ENCODE peak calls at places on chromosomes 4 and X, in six cellular contexts. R is pancreas; P is esophagus squamous epithelium; F is CD8-positive, alpha-beta memory T cell; U is tibial artery; M is heart left ventricle. V is an unnamed sample. For H3K9me3 and H3K4me1, the result is how much of the 10 kb centered on the place peaks cover.

GRCh38 chr4:153212755-153213154 is 8.5 kb downstream of the TRIM2 start:
- DNase-seq in R (no peak), P (no peak), F (no peak), U (no peak), M (no peak), V (no peak)

GRCh38 chr4:184648220-184649025 is 824 bp downstream of the CASP3 start:
- DNase-seq in R (peak), P (peak), F (peak), U (peak), M (peak), V (peak)

GRCh38 chr4:102493794-102494193 is 7.4 kb upstream of the NFKB1 start:
- DNase-seq in R (no peak), P (no peak), F (no peak), U (no peak), M (no peak), V (no peak)

GRCh38 chr4:151173751-151174325 is 74.4 kb downstream of the RPS3A start:
- DNase-seq in R (no peak), P (no peak), F (no peak), U (peak), M (no peak), V (no peak)

GRCh38 chrX:121558886-121559285 is 511.5 kb downstream of the GLUD2 start:
- DNase-seq in R (no peak), P (no peak), F (no peak), U (no peak), M (no peak), V (no peak)

GRCh38 chr4:152239216-152239615 is 296.7 kb downstream of the FBXW7 start:
- DNase-seq in R (no peak), P (no peak), F (no peak), U (no peak), M (no peak), V (no peak)

GRCh38 chr4:25976780-25977179 is 62.8 kb downstream of the SMIM20 start:
- DNase-seq in R (no peak), P (no peak), F (no peak), U (no peak), M (no peak), V (no peak)

GRCh38 chrX:26295425-26295824 is 79.5 kb downstream of the MAGEB5 start:
- DNase-seq in R (no peak), P (no peak), F (no peak), U (no peak), M (no peak), V (no peak)

GRCh38 chr4:149549911-149550310 is 265.7 kb downstream of the IQCM start:
- DNase-seq in R (no peak), P (no peak), F (no peak), U (no peak), M (peak), V (no peak)

GRCh38 chr4:20829958-20830357 is 129.7 kb downstream of the PACRGL start:
- DNase-seq in R (no peak), P (no peak), F (no peak), U (no peak), M (no peak), V (no peak)

GRCh38 chrX:72394518-72395163 is 88.9 kb upstream of the CITED1 start:
- DNase-seq in R (no peak), P (no peak), F (no peak), U (no peak), M (no peak), V (no peak)

GRCh38 chrX:102659790-102660757 is 8.8 kb downstream of the GPRASP1 start:
- DNase-seq in R (peak), P (peak), F (peak), U (peak), M (peak), V (peak)

GRCh38 chrX:107146670-107147069 is 28.0 kb upstream of the RBM41 start:
- DNase-seq in R (no peak), P (no peak), F (no peak), U (no peak), M (no peak), V (no peak)

GRCh38 chrX:19947612-19948011 is 43.2 kb downstream of the BCLAF3 start:
- DNase-seq in R (no peak), P (no peak), F (no peak), U (no peak), M (no peak), V (no peak)

GRCh38 chrX:69988955-69989394 is 60.8 kb downstream of the AWAT2 start:
- DNase-seq in R (no peak), P (no peak), F (peak), U (no peak), M (no peak), V (no peak)

GRCh38 chrX:97527725-97528124 is 644.0 kb downstream of the RPA4 start:
- DNase-seq in R (no peak), P (no peak), F (no peak), U (no peak), M (no peak), V (no peak)

GRCh38 chrX:129983575-129984131 is 1.2 kb downstream of the BCORL1 start:
- DNase-seq in R (peak), P (no peak), F (no peak), U (peak), M (peak), V (peak)

GRCh38 chrX:1599791-1600405 is 8.5 kb downstream of the AKAP17A start:
- DNase-seq in R (no peak), P (no peak), F (no peak), U (no peak), M (no peak), V (no peak)

GRCh38 chr4:127505203-127505602 is 127.6 kb upstream of the INTU start:
- DNase-seq in R (no peak), P (no peak), F (no peak), U (no peak), M (peak), V (peak)

GRCh38 chr4:53721276-53721675 is 130.0 kb upstream of the LNX1 start:
- DNase-seq in R (no peak), P (no peak), F (no peak), U (no peak), M (no peak), V (no peak)

GRCh38 chr4:86977621-86978184 is 42.9 kb downstream of the AFF1 start:
- DNase-seq in R (no peak), P (no peak), F (no peak), U (no peak), M (no peak), V (no peak)

GRCh38 chr4:47209833-47210232 is 178.5 kb downstream of the GABRB1 start:
- DNase-seq in R (no peak), P (no peak), F (no peak), U (no peak), M (no peak), V (no peak)

DNA sequence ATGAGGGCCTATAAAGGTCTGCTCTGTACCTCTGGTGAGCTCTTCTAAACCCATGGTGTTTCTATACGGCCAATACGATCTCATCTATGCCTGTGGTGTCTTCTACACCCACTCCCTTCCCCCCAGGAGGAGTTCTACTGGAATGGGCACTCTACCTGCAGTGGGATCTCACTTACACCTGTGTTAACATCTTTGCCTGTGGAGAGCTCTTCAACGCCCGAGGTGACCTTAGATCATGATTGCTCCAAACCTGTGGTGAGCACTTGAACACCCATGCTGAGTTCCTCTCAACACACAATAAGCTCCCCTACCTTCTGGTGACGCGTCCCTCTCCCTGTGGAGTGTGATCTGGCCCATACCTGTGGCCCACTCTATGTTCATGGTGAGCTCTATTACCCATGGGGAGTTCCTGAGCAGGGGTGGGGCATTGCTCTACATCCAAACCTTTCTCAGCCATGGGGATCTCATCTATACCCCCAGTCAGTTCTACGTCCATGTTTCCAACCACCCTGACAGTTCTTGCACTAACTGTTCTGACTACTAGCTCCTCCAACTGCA is 48.6 kb downstream of the BCOR start:
- DNase-seq in R (no peak), P (no peak), F (no peak), U (no peak), M (no peak), V (no peak)
- H3K9me3 ChIP-seq in R (under half), P (under half), F (under half), U (under half), M (under half), V (under half)

GRCh38 chr4:80875642-80876041 is 154.9 kb upstream of the BMP3 start:
- DNase-seq in R (no peak), P (no peak), F (no peak), U (no peak), M (no peak), V (no peak)

GRCh38 chr4:80878218-80878617 is 152.3 kb upstream of the BMP3 start:
- DNase-seq in R (no peak), P (no peak), F (no peak), U (no peak), M (no peak), V (no peak)

DNA sequence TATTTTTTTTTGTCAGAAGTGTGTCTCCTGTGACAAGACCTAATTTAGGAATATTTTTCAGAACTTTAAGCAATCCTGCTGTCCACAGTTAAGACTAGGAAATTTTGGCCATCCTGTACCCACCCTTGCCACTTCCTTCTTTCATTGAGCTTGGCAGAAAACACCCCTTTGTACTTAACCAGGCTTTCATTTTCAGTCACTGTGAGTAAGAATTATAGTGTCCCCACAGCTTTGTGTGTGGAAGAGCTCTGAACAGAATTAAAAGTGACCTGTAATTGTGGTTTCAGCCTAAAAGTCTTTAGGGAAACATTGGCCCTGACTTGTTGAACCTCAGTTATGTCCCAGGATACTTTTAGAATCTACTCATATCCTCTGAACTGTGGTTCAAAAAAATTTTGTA is 153.7 kb upstream of the BMP3 start:
- DNase-seq in R (no peak), P (no peak), F (no peak), U (no peak), M (no peak), V (no peak)
- H3K4me1 ChIP-seq in R (under half), P (under half), F (under half), U (under half), M (under half), V (under half)

GRCh38 chrX:44906041-44906440 is 33.1 kb downstream of the KDM6A start:
- DNase-seq in R (no peak), P (no peak), F (no peak), U (no peak), M (no peak), V (no peak)

GRCh38 chrX:44903842-44904530 is 31.0 kb downstream of the KDM6A start:
- DNase-seq in R (no peak), P (no peak), F (no peak), U (no peak), M (no peak), V (no peak)

GRCh38 chrX:44903107-44903506 is 30.1 kb downstream of the KDM6A start:
- DNase-seq in R (no peak), P (no peak), F (no peak), U (no peak), M (no peak), V (no peak)

GRCh38 chrX:44906542-44906941 is 33.6 kb downstream of the KDM6A start:
- DNase-seq in R (no peak), P (no peak), F (no peak), U (no peak), M (no peak), V (no peak)

GRCh38 chrX:44904542-44905115 is 31.6 kb downstream of the KDM6A start:
- DNase-seq in R (no peak), P (no peak), F (no peak), U (no peak), M (no peak), V (no peak)
- H3K4me3 ChIP-seq in R (no peak), P (no peak), F (no peak), U (no peak), M (no peak), V (no peak)

GRCh38 chr4:4593596-4593995 is 51.7 kb upstream of the STX18 start:
- DNase-seq in R (no peak), P (no peak), F (no peak), U (no peak), M (no peak), V (no peak)
- H3K9me3 ChIP-seq in R (under half), P (under half), F (under half), U (under half), M (under half), V (under half)

DNA sequence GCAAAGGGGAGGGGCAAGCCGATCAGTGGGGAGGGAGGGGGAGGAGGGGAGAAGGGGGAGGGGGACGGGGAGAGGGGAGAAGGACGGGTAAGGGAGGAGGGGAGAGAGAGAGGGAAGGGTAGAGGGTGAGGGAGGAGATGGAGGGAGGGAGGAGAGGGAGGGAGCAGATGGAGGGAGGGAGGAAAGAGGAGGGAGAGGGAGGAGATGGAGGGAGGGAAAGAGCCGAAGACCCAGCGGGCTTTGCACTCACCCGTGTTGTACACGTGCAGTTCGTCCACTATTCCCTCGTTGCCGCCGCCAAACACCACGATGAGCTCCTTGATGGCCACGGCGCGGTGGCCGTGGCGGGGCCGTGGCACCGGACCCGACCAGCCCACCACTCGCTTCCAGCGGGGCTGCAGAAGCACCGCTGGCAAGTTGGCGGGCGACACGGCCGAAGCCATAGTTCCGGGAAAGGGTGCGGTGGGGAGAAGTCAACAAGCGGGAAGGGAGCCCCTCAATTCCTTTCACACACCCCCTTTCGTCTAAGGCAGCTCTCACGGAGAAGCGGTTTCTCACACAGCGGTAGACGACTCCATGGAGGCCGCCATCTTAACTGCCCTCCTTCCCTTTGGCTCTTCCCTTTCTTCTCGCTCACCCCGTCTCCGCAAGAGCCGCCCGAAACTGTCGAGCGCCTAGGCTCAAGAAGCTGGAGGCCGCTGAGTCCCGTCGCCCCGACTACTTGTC is 1.1 kb downstream of the HCFC1 start:
- DNase-seq in R (no peak), P (no peak), F (no peak), U (no peak), M (peak), V (peak)
- H3K4me1 ChIP-seq in R (under half), P (under half), F (under half), U (half or more), M (under half), V (under half)

GRCh38 chr4:88820723-88821368 is 123.2 kb upstream of the NAP1L5 start:
- DNase-seq in R (no peak), P (no peak), F (no peak), U (no peak), M (no peak), V (no peak)
- H3K4me3 ChIP-seq in R (no peak), P (peak), F (peak), U (peak), M (peak), V (no peak)

DNA sequence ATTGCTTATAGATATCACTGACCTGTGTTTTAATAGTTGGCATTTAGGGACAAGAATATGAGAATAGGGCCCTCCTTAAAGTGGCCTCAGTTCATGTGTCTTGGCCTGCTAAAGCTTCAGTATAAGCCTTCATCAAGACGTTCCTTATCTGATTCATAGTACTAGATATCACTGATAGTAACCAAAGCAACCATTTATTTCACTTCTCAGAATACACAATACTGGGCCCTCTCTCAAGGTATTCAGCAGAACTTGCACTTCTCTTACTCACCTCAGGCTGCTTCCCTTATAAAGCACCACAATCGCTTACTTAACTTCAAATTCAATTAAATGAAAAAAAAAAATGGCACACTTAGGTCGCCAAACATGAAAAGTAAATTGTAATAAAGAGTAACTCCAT is 259.4 kb upstream of the PCDH7 start:
- DNase-seq in R (no peak), P (no peak), F (no peak), U (no peak), M (no peak), V (no peak)
- H3K9me3 ChIP-seq in R (under half), P (under half), F (under half), U (under half), M (under half), V (under half)

DNA sequence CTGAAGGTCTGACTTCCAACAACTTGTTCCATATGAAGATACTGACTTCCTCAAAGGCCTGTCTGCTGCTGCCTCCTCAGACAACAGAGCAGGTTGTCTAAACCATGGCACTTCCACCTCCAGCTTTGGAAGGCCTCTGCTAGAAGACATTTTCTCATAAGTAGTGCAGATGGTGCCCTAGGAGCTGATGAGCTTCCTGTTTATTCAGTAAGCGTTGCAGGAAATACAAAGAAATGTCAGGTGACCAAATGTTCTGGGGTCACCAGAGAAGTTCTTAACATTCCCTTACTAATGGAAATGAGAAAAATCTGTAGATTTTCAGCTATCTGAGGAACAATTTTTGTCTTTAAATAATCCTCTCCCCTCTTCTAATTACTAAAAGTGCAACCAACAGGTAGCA is 28.9 kb downstream of the FGF2 start:
- DNase-seq in R (no peak), P (no peak), F (no peak), U (no peak), M (no peak), V (no peak)
- H3K4me1 ChIP-seq in R (under half), P (under half), F (under half), U (half or more), M (under half), V (under half)

GRCh38 chrX:126030021-126030420 is 136.1 kb downstream of the DCAF12L2 start:
- DNase-seq in R (no peak), P (no peak), F (no peak), U (no peak), M (no peak), V (no peak)

DNA sequence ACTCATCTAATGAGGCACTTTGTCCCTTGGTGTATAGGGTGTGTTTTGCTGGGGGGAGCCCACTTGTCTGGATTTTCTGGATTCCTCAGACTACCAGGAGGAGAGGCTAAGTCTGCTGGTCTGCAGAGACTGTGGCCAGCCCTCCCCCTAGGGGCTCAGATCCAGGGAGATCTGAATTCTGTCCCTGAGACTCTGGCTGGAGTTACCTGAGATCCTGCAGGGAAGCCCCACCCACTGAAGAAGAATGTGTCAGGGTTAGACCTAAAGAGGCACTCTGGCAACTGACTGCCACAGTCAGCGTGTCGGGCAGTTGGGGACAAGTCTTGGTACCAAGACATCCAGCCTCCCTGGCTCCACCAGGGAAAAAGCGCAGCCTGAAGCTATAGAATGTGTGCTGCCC is 138.9 kb downstream of the DCAF12L2 start:
- DNase-seq in R (no peak), P (no peak), F (no peak), U (no peak), M (no peak), V (no peak)
- H3K4me3 ChIP-seq in R (no peak), P (no peak), F (no peak), U (no peak), M (no peak), V (no peak)

GRCh38 chrX:110448459-110448858 is 89.8 kb downstream of the RTL9 start:
- DNase-seq in R (no peak), P (no peak), F (no peak), U (no peak), M (no peak), V (no peak)
- H3K9me3 ChIP-seq in R (under half), P (under half), F (under half), U (under half), M (under half), V (under half)